ENCODE peak calls at places on chromosomes 2 and 18, in ten cellular contexts. F, S, N, Z, U, K, P, L, Q and G are unnamed samples. For H3K4me1, the result is how much of the 10 kb centered on the place peaks cover.

GRCh38 chr18:26487437-26487836 is 60.9 kb downstream of the KCTD1 start:
- DNase-seq in S (no peak), F (no peak), N (no peak), Z (no peak), Q (no peak), P (no peak), U (no peak), K (no peak), L (peak), G (no peak)

GRCh38 chr2:237262838-237263771 is 150.9 kb downstream of the COL6A3 start:
- DNase-seq in Q (no peak), K (peak), L (peak), Z (no peak), S (no peak), N (no peak), U (no peak), P (no peak), F (no peak), G (no peak)

GRCh38 chr2:150528861-150529801 is 41.7 kb upstream of the RND3 start:
- DNase-seq in S (peak), N (no peak), Z (no peak), F (no peak), Q (no peak), K (no peak), P (no peak), U (no peak), L (peak), G (no peak)

GRCh38 chr18:48695671-48696070 is 156.8 kb downstream of the CTIF start:
- DNase-seq in P (no peak), L (no peak), N (no peak), F (no peak), U (no peak), Q (no peak), K (no peak), Z (no peak), S (no peak), G (no peak)

GRCh38 chr18:74682141-74682997 is 84.7 kb downstream of the ZNF407 start:
- DNase-seq in Z (no peak), K (no peak), L (peak), F (no peak), Q (no peak), P (no peak), U (no peak), S (peak), N (no peak), G (no peak)

GRCh38 chr2:202185816-202186221 is 52.6 kb downstream of the SUMO1 start:
- DNase-seq in N (no peak), Z (no peak), P (no peak), F (no peak), L (peak), S (peak), Q (no peak), K (no peak), U (no peak), G (no peak)

GRCh38 chr18:21600526-21601410 is at the start of gene ESCO1:
- DNase-seq in P (peak), N (peak), U (peak), F (peak), K (peak), Z (peak), S (peak), L (peak), Q (peak), G (peak)

GRCh38 chr2:172082944-172083718 is 2.2 kb upstream of the DLX1 start:
- DNase-seq in Z (no peak), S (no peak), Q (peak), P (no peak), N (no peak), K (no peak), U (no peak), L (no peak), F (no peak), G (no peak)

GRCh38 chr2:195660265-195660890 is 3.4 kb downstream of the SLC39A10 start:
- DNase-seq in K (peak), N (no peak), Q (no peak), P (peak), Z (no peak), S (peak), F (peak), U (peak), L (peak), G (peak)

GRCh38 chr2:178819992-178820391 is 12.8 kb upstream of the TTN start:
- DNase-seq in L (no peak), N (no peak), P (no peak), K (no peak), U (no peak), S (no peak), F (no peak), Z (no peak), Q (no peak), G (no peak)

GRCh38 chr2:42558827-42559226 is 9.6 kb upstream of the MTA3 start:
- DNase-seq in N (no peak), Z (no peak), U (no peak), L (peak), F (no peak), K (no peak), S (no peak), P (no peak), Q (no peak), G (no peak)

GRCh38 chr18:74635202-74635969 is 37.7 kb downstream of the ZNF407 start:
- DNase-seq in F (no peak), Z (peak), U (no peak), N (no peak), S (no peak), P (no peak), Q (no peak), L (no peak), K (no peak), G (no peak)

GRCh38 chr2:219249203-219249980 is 3.7 kb upstream of the TUBA4B start:
- DNase-seq in K (peak), S (peak), Q (peak), U (peak), L (peak), N (peak), P (peak), F (peak), Z (peak), G (peak)

GRCh38 chr2:37230581-37230980 is 815 bp downstream of the CEBPZ start:
- DNase-seq in U (no peak), S (peak), Z (no peak), K (no peak), F (no peak), L (peak), Q (no peak), N (no peak), P (no peak), G (no peak)

GRCh38 chr2:237744613-237745249 is 53.8 kb upstream of the RBM44 start:
- DNase-seq in L (peak), U (peak), Q (peak), K (peak), P (peak), Z (peak), F (peak), S (peak), N (peak), G (peak)

GRCh38 chr2:109275120-109276040 is 146.4 kb downstream of the SH3RF3 start:
- DNase-seq in F (no peak), Z (no peak), P (no peak), Q (no peak), S (no peak), N (no peak), K (peak), L (no peak), U (no peak), G (no peak)

GRCh38 chr2:66862871-66863650 is 428.1 kb downstream of the MEIS1 start:
- DNase-seq in U (no peak), K (no peak), S (peak), L (peak), F (no peak), Q (no peak), P (no peak), Z (no peak), N (no peak), G (no peak)

GRCh38 chr2:227623225-227623624 is 5.9 kb downstream of the SCYGR4 start:
- DNase-seq in Q (no peak), L (peak), N (no peak), Z (no peak), K (no peak), U (no peak), F (no peak), P (no peak), S (peak), G (no peak)

GRCh38 chr2:128420776-128421175 is 102.1 kb upstream of the HS6ST1 start:
- DNase-seq in Z (no peak), K (no peak), L (no peak), S (no peak), N (no peak), P (peak), Q (peak), U (no peak), F (no peak), G (peak)

GRCh38 chr2:64453710-64454315 is at the start of gene LGALSL:
- DNase-seq in S (no peak), P (peak), Q (peak), F (no peak), L (peak), K (peak), N (peak), Z (peak), U (peak), G (peak)

GRCh38 chr18:59957957-59958356 is 58.2 kb downstream of the PMAIP1 start:
- DNase-seq in Q (no peak), F (no peak), Z (no peak), L (peak), N (peak), U (peak), K (peak), P (peak), S (no peak), G (peak)

GRCh38 chr2:128408349-128409305 is 90.0 kb upstream of the HS6ST1 start:
- DNase-seq in N (no peak), U (no peak), P (peak), F (no peak), L (peak), K (peak), Q (peak), Z (no peak), S (peak), G (no peak)

GRCh38 chr2:172864182-172864581 is 128.5 kb downstream of the RAPGEF4 start:
- DNase-seq in F (no peak), Z (peak), L (no peak), U (peak), Q (no peak), P (no peak), S (peak), N (peak), K (peak), G (peak)

GRCh38 chr2:149040451-149040850 is 2.0 kb downstream of the LYPD6B start:
- DNase-seq in K (no peak), Z (no peak), S (no peak), U (no peak), L (peak), F (peak), N (no peak), Q (no peak), P (no peak), G (peak)

GRCh38 chr2:101516833-101517690 is 42.1 kb upstream of the RFX8 start:
- DNase-seq in S (peak), U (no peak), N (no peak), F (no peak), L (peak), Z (no peak), P (no peak), Q (no peak), K (no peak), G (no peak)

GRCh38 chr2:239593965-239594771 is 193.3 kb upstream of the HDAC4 start:
- DNase-seq in N (no peak), P (no peak), K (no peak), S (no peak), L (no peak), Q (peak), Z (peak), U (no peak), F (no peak), G (no peak)

GRCh38 chr2:226117506-226118065 is 682.0 kb downstream of the IRS1 start:
- DNase-seq in S (no peak), N (no peak), U (no peak), P (no peak), F (no peak), K (no peak), Z (no peak), Q (no peak), L (peak), G (no peak)

GRCh38 chr2:113878743-113879142 is 11.1 kb upstream of the ACTR3 start:
- DNase-seq in Q (no peak), N (no peak), S (no peak), P (no peak), K (no peak), F (no peak), L (no peak), U (no peak), Z (no peak), G (no peak)

GRCh38 chr2:146301287-146301686 is 1543.5 kb upstream of the ACVR2A start:
- DNase-seq in F (no peak), U (no peak), L (no peak), Z (no peak), N (no peak), S (no peak), K (no peak), P (no peak), Q (no peak), G (no peak)

GRCh38 chr2:146305164-146305563 is 1539.7 kb upstream of the ACVR2A start:
- DNase-seq in P (no peak), F (no peak), Z (no peak), S (no peak), N (no peak), Q (no peak), L (no peak), K (no peak), U (no peak), G (no peak)
- H3K4me1 ChIP-seq in P (under half), F (under half), Z (under half), S (under half), N (under half), Q (under half), L (under half), K (under half), U (under half), G (under half)

DNA sequence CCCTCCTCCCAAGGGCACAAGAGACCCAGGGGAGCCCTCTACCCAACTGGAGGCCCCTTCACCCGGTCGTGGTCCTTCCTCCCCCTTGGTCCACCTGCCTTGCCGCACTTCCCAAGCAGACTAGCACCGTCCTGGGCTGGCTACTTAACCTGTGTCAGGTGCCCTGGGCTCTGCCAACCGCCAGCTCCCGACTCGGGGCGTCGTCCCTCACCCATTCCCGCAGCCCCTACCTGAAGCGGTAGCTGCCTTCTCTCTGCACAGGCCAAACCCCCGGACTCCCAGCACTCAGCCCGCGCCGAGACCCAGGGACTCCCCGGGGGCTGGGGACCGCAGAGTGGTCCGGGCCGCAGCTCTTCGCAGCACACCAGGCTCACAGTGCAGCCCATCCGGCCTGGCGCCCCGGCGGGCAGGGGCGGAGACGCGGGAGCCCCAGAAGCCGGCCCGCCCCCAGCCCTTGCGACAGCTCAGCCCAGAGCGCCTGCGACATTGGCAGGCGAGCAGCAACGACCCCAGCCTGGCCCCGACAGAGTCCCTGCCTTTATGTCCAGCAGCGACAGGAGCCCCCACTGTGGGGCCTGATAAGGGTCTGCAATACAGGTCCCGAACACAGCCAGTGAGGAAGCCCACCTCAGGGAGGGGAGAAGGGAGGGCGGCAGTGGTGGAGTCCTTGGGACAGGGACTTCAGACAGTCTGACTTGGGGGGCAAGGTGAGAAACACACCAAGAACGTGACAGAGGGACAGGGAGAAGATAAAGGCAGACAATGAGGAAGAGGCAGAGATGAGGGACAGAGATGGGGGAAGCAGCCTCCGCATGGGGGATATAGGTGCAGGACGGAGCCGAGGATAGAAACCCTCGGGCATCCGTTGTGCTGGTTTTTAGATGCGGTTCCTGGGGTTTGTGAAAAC is 31.0 kb upstream of the TNS1 start:
- DNase-seq in L (no peak), K (peak), S (no peak), F (no peak), Q (peak), N (no peak), Z (no peak), P (no peak), U (no peak), G (peak)
- H3K4me3 ChIP-seq in L (no peak), K (no peak), S (no peak), F (peak), Q (no peak), N (peak), Z (peak), P (no peak), U (no peak), G (peak)

GRCh38 chr2:160362521-160362920 is 131.1 kb downstream of the RBMS1 start:
- DNase-seq in Z (no peak), K (no peak), Q (no peak), U (no peak), F (no peak), N (no peak), S (no peak), P (no peak), L (no peak), G (no peak)
- H3K4me1 ChIP-seq in Z (half or more), K (half or more), Q (under half), U (under half), F (under half), N (half or more), S (half or more), P (under half), L (under half), G (under half)

DNA sequence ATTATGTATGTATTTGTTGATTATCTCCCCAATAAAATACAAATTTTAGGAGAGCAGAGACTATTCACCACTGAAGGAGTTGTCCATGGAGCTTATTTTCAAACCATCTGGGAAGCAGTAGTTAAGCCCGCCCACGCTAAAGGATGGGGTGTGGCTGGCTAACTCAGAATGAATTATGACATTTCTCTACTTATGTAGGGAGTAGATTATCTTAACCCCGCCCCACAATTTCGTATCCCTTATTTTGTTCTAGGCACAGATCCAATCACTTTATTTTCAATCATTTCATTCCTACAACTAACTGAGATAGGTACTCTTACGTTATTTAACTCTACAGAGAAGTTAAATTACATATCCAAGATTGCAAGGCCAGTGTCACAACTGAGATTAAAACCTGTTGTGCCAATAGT is 1.4 kb upstream of the LAPTM4A start:
- DNase-seq in L (peak), F (no peak), K (peak), U (peak), Q (no peak), Z (peak), S (no peak), P (peak), N (peak), G (peak)
- H3K4me3 ChIP-seq in L (peak), F (peak), K (peak), U (no peak), Q (peak), Z (peak), S (peak), P (peak), N (peak), G (peak)

GRCh38 chr2:9549420-9549819 is 6.2 kb downstream of the ADAM17 start:
- DNase-seq in F (no peak), Z (no peak), U (peak), L (no peak), P (no peak), Q (no peak), S (no peak), N (no peak), K (no peak), G (no peak)
- H3K4me1 ChIP-seq in F (half or more), Z (half or more), U (half or more), L (under half), P (under half), Q (under half), S (under half), N (half or more), K (half or more), G (under half)

DNA sequence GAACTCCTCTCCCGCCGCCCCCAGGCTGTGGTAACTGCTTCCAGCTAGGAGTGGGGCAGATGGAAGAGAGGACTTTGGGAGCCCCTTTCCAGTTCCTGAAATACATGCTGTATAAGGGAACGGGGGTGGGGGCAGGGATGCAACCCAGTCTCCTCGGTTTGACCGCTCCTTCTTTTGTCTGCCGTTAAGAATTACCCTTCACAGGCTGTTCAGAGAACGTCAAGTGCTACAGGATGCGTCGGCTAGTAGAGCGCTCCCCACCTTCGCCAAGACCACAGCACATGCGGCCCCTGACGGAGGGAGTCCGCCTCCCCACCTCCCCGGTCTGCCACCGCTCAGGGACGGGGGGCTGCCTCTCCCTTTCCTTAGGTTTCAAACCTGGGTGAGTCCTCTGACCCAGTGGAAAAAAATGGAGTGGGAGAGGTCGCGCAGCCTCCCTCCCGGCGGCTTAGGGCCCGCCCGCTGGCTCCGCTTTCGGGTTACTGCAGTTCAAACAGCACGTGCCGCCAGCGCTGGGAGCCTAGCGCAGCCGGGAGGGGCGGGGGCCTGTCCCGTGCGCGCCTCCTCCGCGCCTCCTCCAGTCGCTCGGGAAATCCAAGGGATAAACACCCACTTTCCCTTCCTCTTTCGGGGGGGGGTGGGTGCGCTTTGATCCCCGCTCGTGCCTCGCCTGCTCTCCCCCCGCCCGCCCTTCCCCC is 4.8 kb downstream of the CYP26B1 start:
- DNase-seq in F (no peak), L (no peak), S (no peak), U (peak), N (peak), Z (no peak), P (no peak), K (no peak), Q (peak), G (no peak)
- H3K4me3 ChIP-seq in F (no peak), L (no peak), S (no peak), U (no peak), N (peak), Z (peak), P (no peak), K (peak), Q (no peak), G (no peak)